ENCODE peak calls at places on chromosome 14, in six cellular contexts. B is colonic mucosa; W is CD4-positive, alpha-beta T cell; M is GM23338; S is astrocyte; G is mesothelial cell of epicardium. V is an unnamed sample.
A peak's percentile ranks its signal among the peaks of the same experiment; 100 is the strongest.

GRCh38 chr14:73747386-73748211 is 33.4 kb upstream of the PNMA1 start:
- DNase-seq in B (no peak), W (no peak), M (no peak), S (no peak), G (no peak), V (no peak)

GRCh38 chr14:82837611-82838140 is 1304.0 kb upstream of the SEL1L start:
- DNase-seq in B (no peak), W (no peak), M (no peak), S (no peak), G (no peak), V (no peak)

GRCh38 chr14:105013150-105013787 is 7.6 kb downstream of the CDCA4 start:
- DNase-seq in B (no peak), W (no peak), M (no peak), S (no peak), G (no peak), V (no peak)

GRCh38 chr14:100822921-100823320 is 3.0 kb upstream of the MEG3 start:
- DNase-seq in B (no peak), W (no peak), M (no peak), S (no peak), G (peak; percentile 60), V (no peak)

GRCh38 chr14:61187642-61187905 is 93.6 kb downstream of the TMEM30B start:
- DNase-seq in B (no peak), W (no peak), M (no peak), S (no peak), G (no peak), V (no peak)

GRCh38 chr14:63933701-63934100 is 80.9 kb downstream of the SYNE2 start:
- DNase-seq in B (no peak), W (no peak), M (peak; percentile 27), S (no peak), G (no peak), V (no peak)

GRCh38 chr14:29820785-29821184 is 106.9 kb downstream of the PRKD1 start:
- DNase-seq in B (no peak), W (no peak), M (no peak), S (no peak), G (no peak), V (no peak)

GRCh38 chr14:23578560-23579310 is at the start of gene JPH4:
- DNase-seq in B (no peak), W (no peak), M (peak; percentile 79), S (no peak), G (no peak), V (no peak)

GRCh38 chr14:30998100-30998706 is 27.2 kb upstream of the AP4S1 start:
- DNase-seq in B (no peak), W (no peak), M (peak; percentile 33), S (no peak), G (no peak), V (no peak)

GRCh38 chr14:51873221-51873893 is 12.9 kb downstream of the GNG2 start:
- DNase-seq in B (no peak), W (no peak), M (no peak), S (peak; percentile 96), G (no peak), V (peak; percentile 95)

GRCh38 chr14:81478446-81478845 is 55.2 kb downstream of the SEL1L start:
- DNase-seq in B (no peak), W (no peak), M (no peak), S (no peak), G (no peak), V (no peak)

GRCh38 chr14:103541944-103542544 is 13.0 kb downstream of the TRMT61A start:
- DNase-seq in B (no peak), W (no peak), M (no peak), S (no peak), G (no peak), V (no peak)
- TF ChIP-seq CTCF in B (no peak), W (no peak), M (peak; percentile 11), S (no peak), G (no peak), V (peak; percentile 18)

GRCh38 chr14:43198465-43198864 is 1308.6 kb downstream of the FSCB start:
- DNase-seq in B (no peak), W (no peak), M (no peak), S (no peak), G (no peak), V (no peak)
- TF ChIP-seq CTCF in B (no peak), W (no peak), M (no peak), S (no peak), G (no peak), V (no peak)

GRCh38 chr14:96309128-96309906 is 53.3 kb downstream of the BDKRB1 start:
- DNase-seq in B (peak; percentile 33), W (no peak), M (no peak), S (no peak), G (no peak), V (no peak)

GRCh38 chr14:96303981-96304380 is 48.0 kb downstream of the BDKRB1 start:
- DNase-seq in B (no peak), W (no peak), M (no peak), S (no peak), G (no peak), V (no peak)

GRCh38 chr14:96307434-96307833 is 51.4 kb downstream of the BDKRB1 start:
- DNase-seq in B (no peak), W (no peak), M (peak; percentile 25), S (no peak), G (no peak), V (no peak)

GRCh38 chr14:96309907-96310330 is 53.2 kb downstream of the ATG2B start:
- DNase-seq in B (no peak), W (no peak), M (no peak), S (no peak), G (no peak), V (no peak)

DNA sequence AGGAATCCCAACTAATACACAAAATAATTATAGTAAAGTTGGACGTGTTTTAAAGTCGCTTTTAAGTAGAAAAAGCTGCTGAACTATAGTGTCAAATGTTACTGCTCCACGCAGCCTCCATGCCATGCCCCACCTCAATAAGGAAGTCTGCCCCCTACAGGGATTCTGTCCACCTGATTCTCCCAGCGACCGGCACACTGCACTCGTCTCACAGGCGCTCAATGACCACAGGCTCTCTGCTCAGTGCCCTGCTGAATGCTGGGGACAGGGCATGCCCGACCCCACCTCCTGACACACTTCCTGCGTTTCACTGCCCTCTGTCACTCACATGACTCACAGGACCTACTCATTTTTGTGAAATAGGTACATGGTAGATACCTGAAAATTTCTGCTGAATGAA is 48.9 kb downstream of the BDKRB1 start:
- DNase-seq in B (no peak), W (no peak), M (peak; percentile 81), S (no peak), G (no peak), V (no peak)
- TF ChIP-seq CTCF in B (no peak), W (no peak), M (peak; percentile 62), S (no peak), G (peak; percentile 38), V (peak; percentile 50)

DNA sequence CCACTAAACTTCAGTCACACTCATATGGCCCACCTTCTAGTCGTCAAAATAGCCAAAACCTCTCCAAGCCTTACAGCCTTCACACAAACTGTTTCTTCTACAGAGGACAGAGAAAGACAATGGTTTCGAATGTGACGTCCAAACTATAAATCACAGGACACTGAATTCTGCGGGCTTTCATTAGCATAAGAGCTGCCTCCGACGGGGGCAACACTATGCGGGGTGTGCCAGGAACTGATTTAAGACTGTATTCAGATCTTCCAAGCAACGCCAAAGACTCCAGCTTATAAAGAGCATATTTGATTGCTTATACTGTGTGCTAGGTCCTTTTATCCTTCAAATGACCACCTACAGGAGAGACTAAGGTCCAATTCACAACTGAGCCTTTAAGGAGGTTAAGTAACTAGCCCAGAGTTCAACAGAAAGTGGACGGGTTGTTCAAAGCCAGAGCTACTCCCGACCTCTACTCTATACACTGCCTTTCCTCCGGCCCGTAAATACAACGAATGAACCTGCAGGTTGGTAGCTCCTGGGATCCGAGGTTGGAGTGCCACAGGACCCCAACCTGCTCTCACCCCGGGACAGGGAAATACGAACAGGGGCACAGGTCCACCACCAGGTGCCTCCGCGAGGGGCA is 574 bp downstream of the L2HGDH start:
- DNase-seq in B (peak; percentile 25), W (no peak), M (no peak), S (no peak), G (no peak), V (no peak)
- TF ChIP-seq CTCF in B (peak; percentile 45), W (peak; percentile 32), M (no peak), S (peak; percentile 26), G (peak; percentile 20), V (no peak)

DNA sequence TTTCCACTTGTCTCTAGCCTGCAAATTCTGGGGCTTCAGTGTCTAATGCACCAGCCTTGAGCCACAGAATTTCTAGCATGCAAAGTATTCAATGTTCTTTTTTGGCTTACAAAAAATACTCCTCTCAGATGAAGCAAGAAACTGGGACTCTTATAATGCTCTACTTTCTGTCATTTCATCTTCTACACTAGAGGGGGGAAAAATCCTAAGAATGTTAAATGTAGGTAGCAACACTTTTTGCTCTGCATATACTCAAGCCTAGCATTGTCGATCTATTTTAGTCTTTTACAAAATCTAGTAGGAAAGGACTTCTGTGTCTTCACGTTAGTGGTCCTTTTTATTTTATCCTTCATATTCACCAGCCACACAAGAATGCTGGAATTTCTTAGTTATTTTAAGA is 253.1 kb upstream of the FLRT2 start:
- DNase-seq in B (no peak), W (no peak), M (peak; percentile 6), S (no peak), G (no peak), V (no peak)
- TF ChIP-seq CTCF in B (no peak), W (no peak), M (no peak), S (no peak), G (no peak), V (no peak)

GRCh38 chr14:89340200-89340667 is 76.8 kb downstream of the FOXN3 start:
- DNase-seq in B (no peak), W (no peak), M (no peak), S (peak; percentile 39), G (no peak), V (no peak)
- TF ChIP-seq CTCF in B (no peak), W (no peak), M (no peak), S (no peak), G (no peak), V (no peak)

GRCh38 chr14:93946104-93946503 is 19.0 kb downstream of the FAM181A start:
- DNase-seq in B (no peak), W (no peak), M (no peak), S (peak; percentile 40), G (no peak), V (peak; percentile 9)

GRCh38 chr14:93944348-93945069 is 17.4 kb downstream of the FAM181A start:
- DNase-seq in B (no peak), W (no peak), M (no peak), S (no peak), G (no peak), V (no peak)

GRCh38 chr14:93943052-93943451 is 15.9 kb downstream of the FAM181A start:
- DNase-seq in B (no peak), W (no peak), M (no peak), S (peak; percentile 79), G (no peak), V (no peak)

GRCh38 chr14:93945070-93945399 is 17.9 kb downstream of the FAM181A start:
- DNase-seq in B (no peak), W (no peak), M (no peak), S (no peak), G (no peak), V (no peak)

DNA sequence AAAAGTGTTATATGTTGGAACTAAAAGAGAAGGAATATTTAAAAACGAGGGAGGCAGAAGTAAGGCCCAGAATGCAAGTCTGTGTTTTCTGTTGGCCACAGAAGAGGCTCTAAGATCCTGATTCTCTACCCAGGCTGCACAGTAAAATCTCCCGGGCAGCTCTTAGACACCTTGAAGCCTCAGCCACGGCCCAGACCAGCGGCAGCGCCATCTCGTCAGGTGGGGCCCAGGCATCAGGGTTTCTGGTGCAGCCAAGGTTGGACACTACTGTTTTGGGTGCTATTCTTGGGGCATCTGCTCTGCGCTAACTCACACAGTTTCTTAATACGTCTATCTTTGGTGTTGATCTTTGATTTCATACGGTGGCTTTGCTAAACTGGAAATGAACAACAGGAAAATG is 16.8 kb downstream of the FAM181A start:
- DNase-seq in B (no peak), W (no peak), M (no peak), S (no peak), G (no peak), V (no peak)
- TF ChIP-seq CTCF in B (no peak), W (no peak), M (no peak), S (no peak), G (no peak), V (no peak)

V was measured in HFFc6.